ENCODE peak calls at places on chromosomes 1 and 21, in seven cellular contexts. One of them, this sample, is unnamed.

GRCh38 chr1:154431586-154432373 is 26.6 kb downstream of the IL6R start:
- DNase-seq in H9: no peak
- DNase-seq in neuronal stem cell: no peak
- DNase-seq in IMR-90: peak; percentile 99
- DNase-seq in mesenchymal stem cell: peak; percentile 98
- DNase-seq in H1: no peak
- DNase-seq in trophoblast cell: peak; percentile 97
- DNase-seq in this sample: no peak

GRCh38 chr1:84996846-84997666 is at the start of gene MCOLN2:
- DNase-seq in H9: peak; percentile 65
- DNase-seq in neuronal stem cell: peak; percentile 61
- DNase-seq in IMR-90: peak; percentile 1
- DNase-seq in mesenchymal stem cell: peak; percentile 32
- DNase-seq in H1: peak; percentile 77
- DNase-seq in trophoblast cell: no peak
- DNase-seq in this sample: peak; percentile 43

GRCh38 chr21:42836767-42837301 is 42.5 kb downstream of the WDR4 start:
- DNase-seq in H9: no peak
- DNase-seq in neuronal stem cell: no peak
- DNase-seq in IMR-90: no peak
- DNase-seq in mesenchymal stem cell: no peak
- DNase-seq in H1: peak; percentile 39
- DNase-seq in trophoblast cell: no peak
- DNase-seq in this sample: no peak

GRCh38 chr1:6279721-6280383 is 19.0 kb upstream of the GPR153 start:
- DNase-seq in H9: no peak
- DNase-seq in neuronal stem cell: no peak
- DNase-seq in IMR-90: no peak
- DNase-seq in mesenchymal stem cell: no peak
- DNase-seq in H1: no peak
- DNase-seq in trophoblast cell: no peak
- DNase-seq in this sample: no peak

GRCh38 chr1:205429742-205430464 is 8.0 kb upstream of the LEMD1 start:
- DNase-seq in H9: no peak
- DNase-seq in neuronal stem cell: no peak
- DNase-seq in IMR-90: no peak
- DNase-seq in mesenchymal stem cell: no peak
- DNase-seq in H1: no peak
- DNase-seq in trophoblast cell: no peak
- DNase-seq in this sample: no peak

GRCh38 chr1:70847013-70847412 is 200.6 kb downstream of the PTGER3 start:
- DNase-seq in H9: no peak
- DNase-seq in neuronal stem cell: no peak
- DNase-seq in IMR-90: no peak
- DNase-seq in mesenchymal stem cell: no peak
- DNase-seq in H1: no peak
- DNase-seq in trophoblast cell: no peak
- DNase-seq in this sample: peak; percentile 65

GRCh38 chr1:211420389-211420788 is 71.6 kb downstream of the RD3 start:
- DNase-seq in H9: no peak
- DNase-seq in neuronal stem cell: no peak
- DNase-seq in IMR-90: peak; percentile 54
- DNase-seq in mesenchymal stem cell: peak; percentile 49
- DNase-seq in H1: no peak
- DNase-seq in trophoblast cell: no peak
- DNase-seq in this sample: peak; percentile 61

GRCh38 chr1:73813726-73814125 is 384.2 kb downstream of the LRRIQ3 start:
- DNase-seq in H9: no peak
- DNase-seq in neuronal stem cell: no peak
- DNase-seq in IMR-90: no peak
- DNase-seq in mesenchymal stem cell: no peak
- DNase-seq in H1: no peak
- DNase-seq in trophoblast cell: no peak
- DNase-seq in this sample: no peak

GRCh38 chr1:231871471-231871870 is 244.9 kb downstream of the DISC1 start:
- DNase-seq in H9: no peak
- DNase-seq in neuronal stem cell: no peak
- DNase-seq in IMR-90: no peak
- DNase-seq in mesenchymal stem cell: no peak
- DNase-seq in H1: no peak
- DNase-seq in trophoblast cell: no peak
- DNase-seq in this sample: no peak

GRCh38 chr1:201149400-201149799 is 4.9 kb downstream of the TMEM9 start:
- DNase-seq in H9: no peak
- DNase-seq in neuronal stem cell: no peak
- DNase-seq in IMR-90: peak; percentile 44
- DNase-seq in mesenchymal stem cell: peak; percentile 41
- DNase-seq in H1: no peak
- DNase-seq in trophoblast cell: peak; percentile 19
- DNase-seq in this sample: peak; percentile 67

GRCh38 chr1:17273096-17273495 is 24.2 kb downstream of the PADI3 start:
- DNase-seq in H9: no peak
- DNase-seq in neuronal stem cell: no peak
- DNase-seq in IMR-90: no peak
- DNase-seq in mesenchymal stem cell: no peak
- DNase-seq in H1: no peak
- DNase-seq in trophoblast cell: no peak
- DNase-seq in this sample: no peak

GRCh38 chr1:6108937-6109636 is 63.4 kb downstream of the KCNAB2 start:
- DNase-seq in H9: peak; percentile 72
- DNase-seq in neuronal stem cell: no peak
- DNase-seq in IMR-90: peak; percentile 40
- DNase-seq in mesenchymal stem cell: no peak
- DNase-seq in H1: no peak
- DNase-seq in trophoblast cell: peak; percentile 17
- DNase-seq in this sample: peak; percentile 55

GRCh38 chr1:12542596-12543592 is 75.1 kb downstream of the DHRS3 start:
- DNase-seq in H9: no peak
- DNase-seq in neuronal stem cell: peak; percentile 39
- DNase-seq in IMR-90: peak; percentile 31
- DNase-seq in mesenchymal stem cell: no peak
- DNase-seq in H1: no peak
- DNase-seq in trophoblast cell: no peak
- DNase-seq in this sample: no peak

GRCh38 chr1:219387211-219387610 is 213.5 kb downstream of the LYPLAL1 start:
- DNase-seq in H9: no peak
- DNase-seq in neuronal stem cell: no peak
- DNase-seq in IMR-90: no peak
- DNase-seq in mesenchymal stem cell: no peak
- DNase-seq in H1: no peak
- DNase-seq in trophoblast cell: no peak
- DNase-seq in this sample: no peak

GRCh38 chr1:223708001-223708359 is 4.4 kb upstream of the CAPN2 start:
- DNase-seq in H9: no peak
- DNase-seq in neuronal stem cell: no peak
- DNase-seq in IMR-90: no peak
- DNase-seq in mesenchymal stem cell: no peak
- DNase-seq in H1: no peak
- DNase-seq in trophoblast cell: no peak
- DNase-seq in this sample: no peak

GRCh38 chr21:38244885-38245869 is 11.6 kb upstream of the KCNJ15 start:
- DNase-seq in H9: no peak
- DNase-seq in neuronal stem cell: no peak
- DNase-seq in IMR-90: peak; percentile 98
- DNase-seq in mesenchymal stem cell: peak; percentile 93
- DNase-seq in H1: no peak
- DNase-seq in trophoblast cell: peak; percentile 51
- DNase-seq in this sample: no peak

GRCh38 chr21:38170283-38170682 is 86.5 kb upstream of the KCNJ15 start:
- DNase-seq in H9: peak; percentile 65
- DNase-seq in neuronal stem cell: no peak
- DNase-seq in IMR-90: peak; percentile 12
- DNase-seq in mesenchymal stem cell: peak; percentile 30
- DNase-seq in H1: peak; percentile 53
- DNase-seq in trophoblast cell: peak; percentile 24
- DNase-seq in this sample: peak; percentile 85

GRCh38 chr1:39671793-39672550 is at the start of gene NT5C1A:
- DNase-seq in H9: peak; percentile 41
- DNase-seq in neuronal stem cell: peak; percentile 31
- DNase-seq in IMR-90: no peak
- DNase-seq in mesenchymal stem cell: peak; percentile 39
- DNase-seq in H1: peak; percentile 70
- DNase-seq in trophoblast cell: no peak
- DNase-seq in this sample: no peak

GRCh38 chr1:30194046-30194619 is 529.3 kb downstream of the MATN1 start:
- DNase-seq in H9: no peak
- DNase-seq in neuronal stem cell: no peak
- DNase-seq in IMR-90: no peak
- DNase-seq in mesenchymal stem cell: no peak
- DNase-seq in H1: no peak
- DNase-seq in trophoblast cell: no peak
- DNase-seq in this sample: no peak

GRCh38 chr1:77899647-77900320 is 11.4 kb downstream of the NEXN start:
- DNase-seq in H9: no peak
- DNase-seq in neuronal stem cell: no peak
- DNase-seq in IMR-90: peak; percentile 22
- DNase-seq in mesenchymal stem cell: peak; percentile 34
- DNase-seq in H1: no peak
- DNase-seq in trophoblast cell: no peak
- DNase-seq in this sample: no peak

GRCh38 chr1:245255783-245256182 is 101.0 kb downstream of the KIF26B start:
- DNase-seq in H9: no peak
- DNase-seq in neuronal stem cell: no peak
- DNase-seq in IMR-90: no peak
- DNase-seq in mesenchymal stem cell: no peak
- DNase-seq in H1: no peak
- DNase-seq in trophoblast cell: no peak
- DNase-seq in this sample: no peak

GRCh38 chr1:29282924-29283803 is 46.8 kb downstream of the PTPRU start:
- DNase-seq in H9: peak; percentile 99
- DNase-seq in neuronal stem cell: peak; percentile 96
- DNase-seq in IMR-90: peak; percentile 40
- DNase-seq in mesenchymal stem cell: peak; percentile 86
- DNase-seq in H1: peak; percentile 93
- DNase-seq in trophoblast cell: peak; percentile 34
- DNase-seq in this sample: peak; percentile 100

GRCh38 chr1:160744287-160744857 is 5.3 kb downstream of the SLAMF7 start:
- DNase-seq in H9: no peak
- DNase-seq in neuronal stem cell: no peak
- DNase-seq in IMR-90: no peak
- DNase-seq in mesenchymal stem cell: no peak
- DNase-seq in H1: no peak
- DNase-seq in trophoblast cell: no peak
- DNase-seq in this sample: no peak

GRCh38 chr1:156994277-156994676 is 51.3 kb downstream of the ARHGEF11 start:
- DNase-seq in H9: no peak
- DNase-seq in neuronal stem cell: no peak
- DNase-seq in IMR-90: no peak
- DNase-seq in mesenchymal stem cell: no peak
- DNase-seq in H1: no peak
- DNase-seq in trophoblast cell: no peak
- DNase-seq in this sample: no peak

GRCh38 chr1:27201295-27201694 is 33.1 kb upstream of the WDTC1 start:
- DNase-seq in H9: no peak
- DNase-seq in neuronal stem cell: no peak
- DNase-seq in IMR-90: no peak
- DNase-seq in mesenchymal stem cell: no peak
- DNase-seq in H1: no peak
- DNase-seq in trophoblast cell: no peak
- DNase-seq in this sample: no peak

GRCh38 chr1:27203946-27204345 is 30.5 kb upstream of the WDTC1 start:
- DNase-seq in H9: no peak
- DNase-seq in neuronal stem cell: no peak
- DNase-seq in IMR-90: peak; percentile 16
- DNase-seq in mesenchymal stem cell: no peak
- DNase-seq in H1: no peak
- DNase-seq in trophoblast cell: peak; percentile 54
- DNase-seq in this sample: no peak

GRCh38 chr1:27205819-27206218 is 28.6 kb upstream of the WDTC1 start:
- DNase-seq in H9: no peak
- DNase-seq in neuronal stem cell: no peak
- DNase-seq in IMR-90: no peak
- DNase-seq in mesenchymal stem cell: no peak
- DNase-seq in H1: no peak
- DNase-seq in trophoblast cell: no peak
- DNase-seq in this sample: no peak
- H3K23ac ChIP-seq in H9: no peak overlapping the region
- H3K23ac ChIP-seq in neuronal stem cell: no peak overlapping the region
- H3K23ac ChIP-seq in IMR-90: no peak overlapping the region
- H3K23ac ChIP-seq in mesenchymal stem cell: no peak overlapping the region
- H3K23ac ChIP-seq in H1: no peak overlapping the region
- H3K23ac ChIP-seq in trophoblast cell: no peak overlapping the region
- H3K23ac ChIP-seq in this sample: no peak overlapping the region

GRCh38 chr1:41381691-41382530 is 20.7 kb downstream of the FOXO6 start:
- DNase-seq in H9: no peak
- DNase-seq in neuronal stem cell: no peak
- DNase-seq in IMR-90: no peak
- DNase-seq in mesenchymal stem cell: peak; percentile 67
- DNase-seq in H1: no peak
- DNase-seq in trophoblast cell: no peak
- DNase-seq in this sample: no peak
- H3K23ac ChIP-seq in H9: no peak overlapping the region
- H3K23ac ChIP-seq in neuronal stem cell: peak overlapping the region; percentile 82
- H3K23ac ChIP-seq in IMR-90: no peak overlapping the region
- H3K23ac ChIP-seq in mesenchymal stem cell: peak overlapping the region; percentile 25
- H3K23ac ChIP-seq in H1: no peak overlapping the region
- H3K23ac ChIP-seq in trophoblast cell: no peak overlapping the region
- H3K23ac ChIP-seq in this sample: no peak overlapping the region

GRCh38 chr1:182059936-182060335 is 1.6 kb downstream of the ZNF648 start:
- DNase-seq in H9: no peak
- DNase-seq in neuronal stem cell: no peak
- DNase-seq in IMR-90: no peak
- DNase-seq in mesenchymal stem cell: no peak
- DNase-seq in H1: no peak
- DNase-seq in trophoblast cell: no peak
- DNase-seq in this sample: no peak

GRCh38 chr1:182050481-182051438 is 10.8 kb downstream of the ZNF648 start:
- DNase-seq in H9: no peak
- DNase-seq in neuronal stem cell: no peak
- DNase-seq in IMR-90: no peak
- DNase-seq in mesenchymal stem cell: no peak
- DNase-seq in H1: no peak
- DNase-seq in trophoblast cell: no peak
- DNase-seq in this sample: no peak

GRCh38 chr1:182051938-182052337 is 9.6 kb downstream of the ZNF648 start:
- DNase-seq in H9: no peak
- DNase-seq in neuronal stem cell: no peak
- DNase-seq in IMR-90: no peak
- DNase-seq in mesenchymal stem cell: no peak
- DNase-seq in H1: no peak
- DNase-seq in trophoblast cell: no peak
- DNase-seq in this sample: no peak

GRCh38 chr1:182056596-182057366 is 4.7 kb downstream of the ZNF648 start:
- DNase-seq in H9: peak; percentile 68
- DNase-seq in neuronal stem cell: no peak
- DNase-seq in IMR-90: no peak
- DNase-seq in mesenchymal stem cell: no peak
- DNase-seq in H1: no peak
- DNase-seq in trophoblast cell: no peak
- DNase-seq in this sample: no peak

GRCh38 chr1:182054698-182055326 is 6.7 kb downstream of the ZNF648 start:
- DNase-seq in H9: no peak
- DNase-seq in neuronal stem cell: peak; percentile 32
- DNase-seq in IMR-90: no peak
- DNase-seq in mesenchymal stem cell: no peak
- DNase-seq in H1: peak; percentile 77
- DNase-seq in trophoblast cell: no peak
- DNase-seq in this sample: peak; percentile 70
- H3K23ac ChIP-seq in H9: no peak overlapping the region
- H3K23ac ChIP-seq in neuronal stem cell: no peak overlapping the region
- H3K23ac ChIP-seq in IMR-90: no peak overlapping the region
- H3K23ac ChIP-seq in mesenchymal stem cell: no peak overlapping the region
- H3K23ac ChIP-seq in H1: no peak overlapping the region
- H3K23ac ChIP-seq in trophoblast cell: no peak overlapping the region
- H3K23ac ChIP-seq in this sample: no peak overlapping the region

GRCh38 chr1:100904528-100904927 is 8.6 kb downstream of the SLC30A7 start:
- DNase-seq in H9: no peak
- DNase-seq in neuronal stem cell: no peak
- DNase-seq in IMR-90: no peak
- DNase-seq in mesenchymal stem cell: no peak
- DNase-seq in H1: no peak
- DNase-seq in trophoblast cell: no peak
- DNase-seq in this sample: no peak
- H3K23ac ChIP-seq in H9: no peak overlapping the region
- H3K23ac ChIP-seq in neuronal stem cell: no peak overlapping the region
- H3K23ac ChIP-seq in IMR-90: no peak overlapping the region
- H3K23ac ChIP-seq in mesenchymal stem cell: no peak overlapping the region
- H3K23ac ChIP-seq in H1: no peak overlapping the region
- H3K23ac ChIP-seq in trophoblast cell: no peak overlapping the region
- H3K23ac ChIP-seq in this sample: no peak overlapping the region